ENCODE peak calls at places on chromosomes 6 and 20, in seven cellular contexts. P is T-cell, A is fibroblast of mammary gland, L is activated gamma-delta T cell treated with Interleukin-2 at 50 U/mL for 16 hours, X is progenitor cell of endocrine pancreas, R is neuronal stem cell, J is HEK293T. O is an unnamed sample.

GRCh38 chr6:167479967-167480653 is 155.2 kb downstream of the TTLL2 start:
- DNase-seq in P (no peak), A (no peak), L (no peak), X (no peak), R (no peak), J (no peak), O (no peak)

GRCh38 chr20:14918981-14919380 is 581.6 kb upstream of the FLRT3 start:
- DNase-seq in P (no peak), A (peak; percentile 5), L (no peak), X (no peak), R (no peak), J (no peak), O (no peak)

GRCh38 chr20:45309075-45309474 is 976 bp upstream of the MATN4 start:
- DNase-seq in P (no peak), A (no peak), L (no peak), X (no peak), R (no peak), J (no peak), O (no peak)

GRCh38 chr6:4632411-4632810 is 143.8 kb upstream of the CDYL start:
- DNase-seq in P (no peak), A (no peak), L (no peak), X (no peak), R (no peak), J (no peak), O (no peak)

GRCh38 chr6:139436521-139437348 is 62.3 kb upstream of the CITED2 start:
- DNase-seq in P (no peak), A (peak; percentile 4), L (no peak), X (no peak), R (no peak), J (no peak), O (no peak)

GRCh38 chr6:30964075-30964474 is 19.4 kb upstream of the MUC21 start:
- DNase-seq in P (no peak), A (peak; percentile 33), L (no peak), X (no peak), R (no peak), J (no peak), O (no peak)

GRCh38 chr6:69162811-69163210 is 527.7 kb downstream of the ADGRB3 start:
- DNase-seq in P (no peak), A (peak; percentile 1), L (no peak), X (no peak), R (no peak), J (no peak), O (no peak)

GRCh38 chr6:160634706-160635105 is 29.4 kb downstream of the LPA start:
- DNase-seq in P (no peak), A (no peak), L (no peak), X (no peak), R (no peak), J (no peak), O (no peak)

GRCh38 chr6:116144590-116144989 is 18.7 kb upstream of the COL10A1 start:
- DNase-seq in P (no peak), A (peak; percentile 83), L (no peak), X (no peak), R (no peak), J (no peak), O (no peak)

GRCh38 chr20:62636446-62636845 is 5.9 kb upstream of the SLCO4A1 start:
- DNase-seq in P (no peak), A (no peak), L (no peak), X (no peak), R (no peak), J (no peak), O (no peak)

GRCh38 chr20:38704136-38704535 is 20.1 kb upstream of the SLC32A1 start:
- DNase-seq in P (no peak), A (no peak), L (no peak), X (no peak), R (no peak), J (no peak), O (no peak)

GRCh38 chr20:34753706-34754461 is 49.7 kb downstream of the TP53INP2 start:
- DNase-seq in P (no peak), A (no peak), L (no peak), X (no peak), R (no peak), J (no peak), O (no peak)

GRCh38 chr6:165876568-165876967 is 213.5 kb upstream of the PDE10A start:
- DNase-seq in P (no peak), A (peak; percentile 45), L (no peak), X (no peak), R (no peak), J (no peak), O (no peak)

GRCh38 chr6:88586371-88587157 is 376.9 kb downstream of the RNGTT start:
- DNase-seq in P (no peak), A (peak; percentile 43), L (no peak), X (no peak), R (no peak), J (no peak), O (no peak)

GRCh38 chr6:17138033-17138432 is 36.2 kb downstream of the STMND1 start:
- DNase-seq in P (no peak), A (no peak), L (no peak), X (no peak), R (no peak), J (no peak), O (no peak)

GRCh38 chr6:81969814-81970213 is 217.3 kb upstream of the TENT5A start:
- DNase-seq in P (no peak), A (no peak), L (no peak), X (no peak), R (no peak), J (no peak), O (no peak)